ENCODE peak calls at places on chromosome 4, in seven cellular contexts. O, G, E, P, N, J and Z are unnamed samples.

GRCh38 chr4:154757713-154758112 is 13.9 kb downstream of the LRAT start:
- DNase-seq in O (no peak), G (no peak), E (no peak), P (no peak), N (no peak), J (no peak), Z (no peak)

GRCh38 chr4:126993351-126993750 is 639.4 kb upstream of the INTU start:
- DNase-seq in O (no peak), G (no peak), E (no peak), P (no peak), N (no peak), J (no peak), Z (no peak)

GRCh38 chr4:143482753-143483362 is 30.6 kb upstream of the SMARCA5 start:
- DNase-seq in O (no peak), G (peak), E (peak), P (no peak), N (no peak), J (peak), Z (peak)

GRCh38 chr4:7108660-7109059 is 40.8 kb upstream of the GRPEL1 start:
- DNase-seq in O (no peak), G (no peak), E (no peak), P (no peak), N (no peak), J (no peak), Z (no peak)

GRCh38 chr4:182764642-182765041 is 152.5 kb downstream of the DCTD start:
- DNase-seq in O (no peak), G (no peak), E (no peak), P (no peak), N (no peak), J (no peak), Z (no peak)

GRCh38 chr4:80268081-80268823 is 1.8 kb downstream of the FGF5 start:
- DNase-seq in O (no peak), G (no peak), E (no peak), P (no peak), N (no peak), J (peak), Z (peak)

GRCh38 chr4:164866817-164867490 is 10.0 kb upstream of the APELA start:
- DNase-seq in O (no peak), G (no peak), E (no peak), P (no peak), N (no peak), J (no peak), Z (no peak)

GRCh38 chr4:170089274-170089742 is 448 bp downstream of the AADAT start:
- DNase-seq in O (peak), G (peak), E (peak), P (no peak), N (no peak), J (peak), Z (no peak)

GRCh38 chr4:148735432-148736155 is 293.4 kb upstream of the NR3C2 start:
- DNase-seq in O (no peak), G (no peak), E (no peak), P (no peak), N (no peak), J (no peak), Z (no peak)

GRCh38 chr4:18389118-18389517 is 367.6 kb upstream of the LCORL start:
- DNase-seq in O (no peak), G (no peak), E (no peak), P (no peak), N (no peak), J (no peak), Z (no peak)

GRCh38 chr4:40283413-40283812 is 51.7 kb upstream of the CHRNA9 start:
- DNase-seq in O (no peak), G (no peak), E (no peak), P (peak), N (no peak), J (no peak), Z (no peak)

GRCh38 chr4:105709081-105709450 is 482 bp downstream of the GSTCD start:
- DNase-seq in O (no peak), G (no peak), E (peak), P (no peak), N (no peak), J (peak), Z (no peak)

GRCh38 chr4:143514432-143514831 is 930 bp downstream of the SMARCA5 start:
- DNase-seq in O (peak), G (peak), E (peak), P (peak), N (no peak), J (peak), Z (peak)

GRCh38 chr4:4182835-4183568 is 43.7 kb downstream of the OTOP1 start:
- DNase-seq in O (no peak), G (no peak), E (peak), P (no peak), N (no peak), J (no peak), Z (peak)

GRCh38 chr4:151771664-151772063 is 10.9 kb upstream of the GATB start:
- DNase-seq in O (no peak), G (no peak), E (no peak), P (no peak), N (no peak), J (peak), Z (no peak)

GRCh38 chr4:142959156-142959555 is 113.1 kb upstream of the INPP4B start:
- DNase-seq in O (no peak), G (no peak), E (no peak), P (no peak), N (no peak), J (no peak), Z (no peak)

GRCh38 chr4:118265312-118266144 is 87.3 kb downstream of the PRSS12 start:
- DNase-seq in O (peak), G (no peak), E (no peak), P (no peak), N (no peak), J (no peak), Z (no peak)

GRCh38 chr4:162352580-162353107 is 188.8 kb upstream of the FSTL5 start:
- DNase-seq in O (no peak), G (peak), E (no peak), P (no peak), N (no peak), J (peak), Z (no peak)

GRCh38 chr4:149161247-149161646 is 654.4 kb downstream of the IQCM start:
- DNase-seq in O (no peak), G (no peak), E (no peak), P (no peak), N (no peak), J (no peak), Z (no peak)